ENCODE peak calls at places on chromosome 6, in six cellular contexts. Y is astrocyte, Q is OCI-LY7, D is posterior vena cava, O is endothelial cell, K is nucleus accumbens. N is an unnamed sample.
A peak's percentile ranks its signal among the peaks of the same experiment; 100 is the strongest.

GRCh38 chr6:70547313-70547712 is 19.4 kb upstream of the SDHAF4 start:
- DNase-seq in K (no peak), O (no peak), Y (peak; percentile 5), D (no peak), Q (no peak), N (no peak)

GRCh38 chr6:141539617-141540016 is 593.1 kb upstream of the GJE1 start:
- DNase-seq in Y (no peak), D (no peak), K (no peak), Q (no peak), O (no peak), N (no peak)

GRCh38 chr6:157381631-157382621 is 936 bp downstream of the ZDHHC14 start:
- DNase-seq in Q (peak; percentile 41), D (peak; percentile 86), Y (peak; percentile 25), K (peak; percentile 36), O (peak; percentile 58), N (peak; percentile 67)

GRCh38 chr6:57221191-57221935 is 744 bp downstream of the RAB23 start:
- DNase-seq in Q (peak; percentile 58), O (peak; percentile 76), K (peak; percentile 47), Y (peak; percentile 46), D (peak; percentile 89), N (peak; percentile 59)

GRCh38 chr6:55040102-55040848 is 134.0 kb upstream of the HCRTR2 start:
- DNase-seq in K (no peak), Y (peak; percentile 91), D (no peak), O (no peak), Q (no peak), N (no peak)

GRCh38 chr6:19860235-19860877 is 23.2 kb downstream of the ID4 start:
- DNase-seq in Y (no peak), Q (no peak), D (no peak), K (no peak), O (no peak), N (no peak)

GRCh38 chr6:33197431-33198048 is 2.9 kb downstream of the RXRB start:
- DNase-seq in Y (peak; percentile 48), D (no peak), O (no peak), K (no peak), Q (peak; percentile 74), N (peak; percentile 42)

GRCh38 chr6:25173951-25174474 is 105.2 kb upstream of the CARMIL1 start:
- DNase-seq in K (no peak), O (no peak), Y (peak; percentile 98), Q (no peak), D (no peak), N (no peak)

GRCh38 chr6:154907293-154907692 is 87.8 kb upstream of the TIAM2 start:
- DNase-seq in Q (no peak), Y (peak; percentile 47), D (peak; percentile 69), O (no peak), K (no peak), N (no peak)

GRCh38 chr6:42851599-42851998 is 27.8 kb upstream of the RPL7L1 start:
- DNase-seq in D (no peak), O (no peak), Q (no peak), Y (no peak), K (no peak), N (no peak)

GRCh38 chr6:139534472-139535115 is 160.1 kb upstream of the CITED2 start:
- DNase-seq in Q (no peak), K (no peak), D (no peak), Y (no peak), O (no peak), N (peak; percentile 46)

GRCh38 chr6:24464253-24465038 is 24.9 kb downstream of the GPLD1 start:
- DNase-seq in Q (no peak), Y (no peak), D (no peak), O (no peak), K (no peak), N (no peak)